ENCODE peak calls at places on chromosome 10, in seven cellular contexts. M is uterus; Q is stimulated activated CD4-positive, alpha-beta T cell treated with anti-CD3 and anti-CD28 coated beads, TNF-alpha, amount 100 ng/mL, for 48 hours; K is SK-MEL-5; R is fibroblast of mammary gland; A is AG08396; S is HAP-1. L is an unnamed sample.

GRCh38 chr10:110123594-110123993 is 83.8 kb upstream of the MXI1 start:
- DNase-seq in K (no peak), A (no peak), S (no peak), R (no peak), M (no peak), Q (no peak), L (no peak)

GRCh38 chr10:59954296-59954695 is 47.9 kb upstream of the CCDC6 start:
- DNase-seq in Q (no peak), K (no peak), R (peak), S (no peak), M (no peak), A (no peak), L (no peak)

GRCh38 chr10:86684305-86684704 is 16.0 kb downstream of the LDB3 start:
- DNase-seq in R (no peak), M (peak), Q (no peak), K (peak), S (no peak), A (peak), L (peak)

GRCh38 chr10:110269641-110270318 is 34.9 kb downstream of the SMNDC1 start:
- DNase-seq in M (no peak), K (peak), S (no peak), Q (no peak), A (no peak), R (peak), L (peak)

GRCh38 chr10:97024181-97025073 is 161.3 kb downstream of the SLIT1 start:
- DNase-seq in K (no peak), S (no peak), M (peak), Q (no peak), A (peak), R (peak), L (no peak)

GRCh38 chr10:8778713-8779112 is 724.2 kb downstream of the GATA3 start:
- DNase-seq in A (no peak), R (no peak), M (no peak), S (no peak), Q (no peak), K (no peak), L (no peak)

GRCh38 chr10:132847856-132848255 is 61.9 kb upstream of the NKX6-2 start:
- DNase-seq in R (no peak), A (no peak), S (no peak), Q (no peak), K (no peak), M (no peak), L (no peak)

GRCh38 chr10:80709879-80710278 is 172.2 kb downstream of the SH2D4B start:
- DNase-seq in Q (no peak), R (no peak), A (no peak), K (no peak), M (no peak), S (no peak), L (peak)

GRCh38 chr10:23442936-23443335 is 4.1 kb downstream of the OTUD1 start:
- DNase-seq in Q (no peak), R (peak), M (no peak), S (no peak), A (peak), K (no peak), L (no peak)

GRCh38 chr10:61211468-61211867 is 241.7 kb downstream of the TMEM26 start:
- DNase-seq in K (no peak), A (no peak), M (no peak), Q (no peak), S (no peak), R (no peak), L (no peak)

GRCh38 chr10:79237801-79238520 is 109.3 kb upstream of the PPIF start:
- DNase-seq in S (no peak), M (no peak), K (no peak), A (no peak), R (no peak), Q (no peak), L (peak)

GRCh38 chr10:11698691-11699545 is 43.3 kb upstream of the ECHDC3 start:
- DNase-seq in A (no peak), S (no peak), Q (no peak), K (no peak), R (no peak), M (no peak), L (no peak)